ENCODE peak calls at places on chromosomes 4 and X, in seven cellular contexts. I, V, S, N, U, T and E are unnamed samples.

GRCh38 chr4:37988670-37989069 is 28.5 kb downstream of the PTTG2 start:
- DNase-seq in I (no peak), U (no peak), V (peak), S (no peak), T (no peak), N (no peak), E (no peak)

GRCh38 chrX:150211988-150212387 is 151.1 kb upstream of the MAMLD1 start:
- DNase-seq in T (peak), I (no peak), N (no peak), S (no peak), U (peak), V (no peak), E (no peak)

GRCh38 chr4:94764069-94764468 is 6.3 kb downstream of the BMPR1B start:
- DNase-seq in S (no peak), U (no peak), V (no peak), T (no peak), N (no peak), I (no peak), E (no peak)

GRCh38 chrX:154051210-154051810 is 31.6 kb upstream of the IRAK1 start:
- DNase-seq in T (peak), S (peak), N (peak), V (peak), I (peak), U (peak), E (peak)

GRCh38 chr4:176195184-176195978 is at the start of gene SPATA4:
- DNase-seq in V (peak), U (peak), N (peak), S (peak), T (peak), I (peak), E (peak)

GRCh38 chr4:13240066-13240465 is 244.1 kb downstream of the RAB28 start:
- DNase-seq in T (no peak), V (no peak), S (no peak), U (no peak), I (no peak), N (no peak), E (no peak)

GRCh38 chr4:175705407-175705806 is 106.7 kb downstream of the GPM6A start:
- DNase-seq in U (no peak), N (peak), I (peak), T (no peak), S (no peak), V (no peak), E (peak)

GRCh38 chr4:146095867-146096266 is 79.7 kb upstream of the LSM6 start:
- DNase-seq in U (no peak), I (no peak), V (no peak), N (no peak), S (no peak), T (no peak), E (peak)

GRCh38 chr4:17702666-17703065 is 78.8 kb downstream of the FAM184B start:
- DNase-seq in I (no peak), S (no peak), V (no peak), N (no peak), U (no peak), T (no peak), E (peak)

GRCh38 chr4:40553995-40554394 is 75.7 kb downstream of the RBM47 start:
- DNase-seq in S (no peak), N (no peak), V (no peak), I (no peak), T (no peak), U (no peak), E (no peak)

GRCh38 chr4:8468746-8469535 is 28.4 kb downstream of the TRMT44 start:
- DNase-seq in N (peak), V (peak), I (peak), S (no peak), T (peak), U (peak), E (peak)

GRCh38 chr4:97691111-97691605 is 452.1 kb downstream of the STPG2 start:
- DNase-seq in I (no peak), N (no peak), V (no peak), T (no peak), U (peak), S (no peak), E (no peak)

DNA sequence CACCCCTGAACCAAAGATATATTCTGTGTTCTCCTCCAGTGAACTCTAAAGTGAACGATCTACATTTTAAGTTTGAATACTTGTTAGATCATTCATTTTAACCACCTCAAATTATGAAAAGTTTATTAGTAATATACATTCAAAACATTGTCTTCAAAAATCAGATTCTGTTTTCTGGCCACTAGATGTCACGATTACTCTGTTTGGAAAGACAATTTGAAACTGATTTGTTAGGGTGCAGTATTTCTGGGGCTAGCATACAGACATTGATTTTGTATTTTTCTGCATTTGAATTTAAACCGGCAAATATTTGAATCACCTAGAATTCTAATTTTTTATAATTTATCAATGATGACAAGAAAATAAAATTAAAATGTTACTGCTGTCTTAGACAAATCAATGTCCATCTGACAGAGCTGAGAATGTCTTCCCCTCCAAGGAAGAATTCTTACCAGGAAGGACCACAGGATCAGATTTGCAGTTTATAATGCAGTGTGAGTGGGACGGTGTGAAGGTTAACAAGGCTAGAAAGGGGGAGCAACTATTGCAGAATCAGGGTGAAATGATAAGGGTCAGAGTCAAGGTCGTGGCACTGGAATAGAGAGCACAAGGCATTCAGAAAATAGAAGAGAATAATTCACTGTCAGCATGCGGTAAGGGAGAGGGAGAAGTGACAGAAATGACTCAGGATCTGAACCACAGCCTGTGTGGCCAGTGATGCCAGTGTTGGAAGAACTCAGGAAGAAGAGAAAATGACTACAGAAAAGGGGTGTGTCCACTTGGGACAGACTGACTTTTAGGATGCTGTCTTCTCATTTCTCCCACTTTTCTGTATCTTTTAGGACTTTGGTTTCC is 91.6 kb downstream of the ANXA10 start:
- DNase-seq in T (peak), U (peak), S (peak), V (no peak), N (no peak), I (no peak), E (peak)
- TF ChIP-seq CTCF in T (peak), U (peak), S (peak), V (peak), N (peak), I (no peak), E (peak)

GRCh38 chr4:144465546-144465945 is 180.4 kb upstream of the HHIP start:
- DNase-seq in V (no peak), S (no peak), T (no peak), I (no peak), U (no peak), N (no peak), E (no peak)
- TF ChIP-seq CTCF in V (no peak), S (no peak), T (no peak), I (no peak), U (no peak), N (no peak), E (no peak)

GRCh38 chrX:21766101-21766500 is 8.2 kb upstream of the SMPX start:
- DNase-seq in I (no peak), U (peak), V (no peak), S (no peak), T (no peak), N (no peak), E (no peak)

GRCh38 chrX:21770631-21771321 is 12.9 kb upstream of the SMPX start:
- DNase-seq in T (no peak), V (peak), N (peak), U (peak), I (no peak), S (no peak), E (peak)
- TF ChIP-seq CTCF in T (no peak), V (no peak), N (peak), U (no peak), I (no peak), S (no peak), E (peak)

DNA sequence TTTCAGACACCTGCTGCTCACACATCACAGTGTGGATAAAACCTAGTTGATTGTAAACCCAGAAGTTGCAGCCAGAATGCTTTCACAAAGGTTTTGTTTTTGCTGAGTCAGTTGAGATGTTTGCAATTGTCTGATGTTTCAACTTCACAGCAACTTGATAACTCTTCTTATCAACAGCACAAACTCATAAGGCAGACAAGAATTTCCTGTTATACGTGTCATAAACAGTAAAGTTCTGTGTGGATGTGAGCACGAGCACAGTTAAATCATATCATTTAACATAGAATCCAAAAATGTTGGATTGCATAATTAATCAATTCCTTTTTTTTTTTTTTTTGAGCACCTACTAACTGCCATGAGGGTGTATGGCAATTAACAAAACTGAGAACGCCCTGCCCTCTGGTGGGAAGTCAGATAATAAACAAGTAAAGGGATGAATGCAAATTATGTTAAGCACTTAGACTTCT is 512.2 kb downstream of the PDHA2 start:
- DNase-seq in T (no peak), U (peak), S (no peak), N (peak), V (peak), I (no peak), E (peak)
- TF ChIP-seq CTCF in T (peak), U (peak), S (no peak), N (peak), V (no peak), I (no peak), E (peak)

DNA sequence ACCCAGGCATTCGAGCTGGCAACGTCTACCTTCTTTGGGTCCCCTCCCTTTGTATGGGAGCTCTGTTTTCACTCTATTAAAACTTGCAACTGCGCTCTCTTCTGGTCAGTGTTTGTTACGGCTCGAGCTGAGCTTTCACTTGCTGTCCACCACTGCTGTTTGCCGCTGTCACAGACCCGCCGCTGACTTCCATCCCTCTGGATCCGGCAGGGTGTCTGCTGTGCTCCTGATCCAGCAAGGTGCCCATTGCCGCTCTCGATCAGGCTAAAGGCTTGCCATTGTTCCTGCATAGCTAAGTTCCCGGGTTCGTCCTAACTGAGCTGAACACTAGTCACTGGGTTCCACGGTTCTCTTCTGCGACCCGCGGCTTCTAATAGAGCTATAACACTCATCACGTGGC is 183.5 kb upstream of the GALNTL6 start:
- DNase-seq in U (no peak), V (no peak), N (peak), T (no peak), S (no peak), I (no peak), E (no peak)
- TF ChIP-seq CTCF in U (no peak), V (no peak), N (peak), T (no peak), S (no peak), I (no peak), E (no peak)

DNA sequence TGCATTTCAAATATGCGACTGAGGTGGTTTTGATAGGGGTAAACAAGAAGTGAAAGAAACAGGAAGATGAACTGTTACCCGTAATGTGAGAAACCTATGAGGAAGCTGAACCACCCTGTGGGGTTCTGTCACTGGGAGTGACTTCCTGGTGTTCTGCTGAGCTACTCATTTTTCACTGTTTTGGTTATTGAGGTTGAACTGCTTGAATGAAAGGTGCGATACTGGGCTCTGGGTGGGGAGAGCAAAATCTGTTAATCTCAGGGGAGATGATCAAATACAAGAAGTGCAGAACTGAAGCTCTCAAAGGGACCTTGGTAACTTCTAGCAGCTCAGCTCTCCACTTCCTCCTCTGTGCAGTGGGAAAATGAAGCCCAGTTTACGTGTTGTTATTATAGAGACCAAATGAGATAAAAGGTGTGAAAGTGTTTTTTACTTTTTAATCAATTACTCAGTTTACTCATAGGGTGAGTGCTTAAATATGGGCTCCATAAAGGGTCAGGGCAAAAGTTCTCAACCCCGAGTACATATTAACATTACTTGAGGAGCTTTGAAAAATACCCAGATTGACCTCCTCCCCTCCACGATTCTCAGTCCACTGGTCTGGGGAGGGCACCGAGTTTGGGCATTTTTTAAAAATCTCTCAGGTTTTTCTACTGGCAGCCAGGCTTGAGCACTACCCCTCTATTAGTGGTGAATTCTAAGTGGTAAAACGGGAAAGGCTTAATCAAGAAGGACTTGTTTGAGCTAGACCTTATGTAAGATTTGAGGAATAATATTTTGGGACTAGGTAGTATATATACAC is 66.7 kb downstream of the COQ2 start:
- DNase-seq in I (no peak), T (no peak), U (peak), S (peak), N (no peak), V (peak), E (no peak)
- TF ChIP-seq CTCF in I (no peak), T (no peak), U (no peak), S (no peak), N (no peak), V (no peak), E (no peak)

GRCh38 chr4:131302108-131302507 is 1847.0 kb upstream of the PCDH10 start:
- DNase-seq in S (no peak), V (no peak), T (no peak), N (peak), U (peak), I (no peak), E (no peak)
- TF ChIP-seq CTCF in S (no peak), V (no peak), T (no peak), N (peak), U (peak), I (no peak), E (no peak)

GRCh38 chrX:40552768-40553167 is 28.0 kb upstream of the ATP6AP2 start:
- DNase-seq in N (no peak), S (no peak), T (peak), V (peak), U (peak), I (no peak), E (no peak)
- TF ChIP-seq CTCF in N (no peak), S (peak), T (peak), V (no peak), U (peak), I (no peak), E (peak)